ENCODE peak calls at places on chromosomes 3 and 15, in five cellular contexts. One of them, this sample, is unnamed.
A peak's percentile ranks its signal among the peaks of the same experiment; 100 is the strongest.

GRCh38 chr15:93862791-93863190 is 368.6 kb upstream of the MCTP2 start:
- DNase-seq in activated CD4-positive, alpha-beta T cell treated with anti-CD3 and anti-CD28 coated beads, Interleukin-2, amount 50 U/mL, for 1 hour: no peak
- DNase-seq in HS-27A: no peak
- DNase-seq in iPS-NIHi11: no peak
- DNase-seq in NCI-H524: no peak
- DNase-seq in this sample: no peak

GRCh38 chr3:181604267-181604666 is 107.5 kb upstream of the SOX2 start:
- DNase-seq in activated CD4-positive, alpha-beta T cell treated with anti-CD3 and anti-CD28 coated beads, Interleukin-2, amount 50 U/mL, for 1 hour: no peak
- DNase-seq in HS-27A: no peak
- DNase-seq in iPS-NIHi11: no peak
- DNase-seq in NCI-H524: no peak
- DNase-seq in this sample: no peak

GRCh38 chr3:27467545-27467944 is 16.6 kb downstream of the SLC4A7 start:
- DNase-seq in activated CD4-positive, alpha-beta T cell treated with anti-CD3 and anti-CD28 coated beads, Interleukin-2, amount 50 U/mL, for 1 hour: no peak
- DNase-seq in HS-27A: no peak
- DNase-seq in iPS-NIHi11: peak; percentile 19
- DNase-seq in NCI-H524: peak; percentile 52
- DNase-seq in this sample: no peak

GRCh38 chr3:17175187-17175839 is 290.6 kb downstream of the PLCL2 start:
- DNase-seq in activated CD4-positive, alpha-beta T cell treated with anti-CD3 and anti-CD28 coated beads, Interleukin-2, amount 50 U/mL, for 1 hour: no peak
- DNase-seq in HS-27A: peak; percentile 88
- DNase-seq in iPS-NIHi11: no peak
- DNase-seq in NCI-H524: no peak
- DNase-seq in this sample: no peak

GRCh38 chr3:194995334-194995733 is 275.6 kb downstream of the XXYLT1 start:
- DNase-seq in activated CD4-positive, alpha-beta T cell treated with anti-CD3 and anti-CD28 coated beads, Interleukin-2, amount 50 U/mL, for 1 hour: no peak
- DNase-seq in HS-27A: no peak
- DNase-seq in iPS-NIHi11: no peak
- DNase-seq in NCI-H524: no peak
- DNase-seq in this sample: peak; percentile 36

GRCh38 chr3:144947895-144948294 is 976.3 kb downstream of the DIPK2A start:
- DNase-seq in activated CD4-positive, alpha-beta T cell treated with anti-CD3 and anti-CD28 coated beads, Interleukin-2, amount 50 U/mL, for 1 hour: no peak
- DNase-seq in HS-27A: no peak
- DNase-seq in iPS-NIHi11: no peak
- DNase-seq in NCI-H524: no peak
- DNase-seq in this sample: no peak

GRCh38 chr3:18635215-18635614 is 210.1 kb upstream of the SATB1 start:
- DNase-seq in activated CD4-positive, alpha-beta T cell treated with anti-CD3 and anti-CD28 coated beads, Interleukin-2, amount 50 U/mL, for 1 hour: no peak
- DNase-seq in HS-27A: no peak
- DNase-seq in iPS-NIHi11: no peak
- DNase-seq in NCI-H524: no peak
- DNase-seq in this sample: no peak

GRCh38 chr3:178634975-178635374 is 98.7 kb downstream of the KCNMB2 start:
- DNase-seq in activated CD4-positive, alpha-beta T cell treated with anti-CD3 and anti-CD28 coated beads, Interleukin-2, amount 50 U/mL, for 1 hour: no peak
- DNase-seq in HS-27A: no peak
- DNase-seq in iPS-NIHi11: no peak
- DNase-seq in NCI-H524: peak; percentile 38
- DNase-seq in this sample: no peak

GRCh38 chr15:43529587-43530345 is 12.4 kb downstream of the MAP1A start:
- DNase-seq in activated CD4-positive, alpha-beta T cell treated with anti-CD3 and anti-CD28 coated beads, Interleukin-2, amount 50 U/mL, for 1 hour: no peak
- DNase-seq in HS-27A: no peak
- DNase-seq in iPS-NIHi11: no peak
- DNase-seq in NCI-H524: no peak
- DNase-seq in this sample: no peak

GRCh38 chr15:39494462-39494861 is 86.4 kb upstream of the THBS1 start:
- DNase-seq in activated CD4-positive, alpha-beta T cell treated with anti-CD3 and anti-CD28 coated beads, Interleukin-2, amount 50 U/mL, for 1 hour: no peak
- DNase-seq in HS-27A: no peak
- DNase-seq in iPS-NIHi11: no peak
- DNase-seq in NCI-H524: no peak
- DNase-seq in this sample: no peak

GRCh38 chr3:141796436-141797166 is 33.4 kb downstream of the GRK7 start:
- DNase-seq in activated CD4-positive, alpha-beta T cell treated with anti-CD3 and anti-CD28 coated beads, Interleukin-2, amount 50 U/mL, for 1 hour: peak; percentile 61
- DNase-seq in HS-27A: no peak
- DNase-seq in iPS-NIHi11: no peak
- DNase-seq in NCI-H524: no peak
- DNase-seq in this sample: peak; percentile 22

GRCh38 chr15:68583321-68583720 is 4.5 kb downstream of the CORO2B start:
- DNase-seq in activated CD4-positive, alpha-beta T cell treated with anti-CD3 and anti-CD28 coated beads, Interleukin-2, amount 50 U/mL, for 1 hour: no peak
- DNase-seq in HS-27A: no peak
- DNase-seq in iPS-NIHi11: no peak
- DNase-seq in NCI-H524: peak; percentile 76
- DNase-seq in this sample: no peak

GRCh38 chr15:89654311-89654761 is 931 bp downstream of the KIF7 start:
- DNase-seq in activated CD4-positive, alpha-beta T cell treated with anti-CD3 and anti-CD28 coated beads, Interleukin-2, amount 50 U/mL, for 1 hour: no peak
- DNase-seq in HS-27A: no peak
- DNase-seq in iPS-NIHi11: no peak
- DNase-seq in NCI-H524: no peak
- DNase-seq in this sample: no peak

GRCh38 chr3:151328298-151329036 is 882 bp downstream of the P2RY13 start:
- DNase-seq in activated CD4-positive, alpha-beta T cell treated with anti-CD3 and anti-CD28 coated beads, Interleukin-2, amount 50 U/mL, for 1 hour: no peak
- DNase-seq in HS-27A: no peak
- DNase-seq in iPS-NIHi11: no peak
- DNase-seq in NCI-H524: no peak
- DNase-seq in this sample: no peak

GRCh38 chr3:196985954-196986885 is 17.6 kb upstream of the PIGZ start:
- DNase-seq in activated CD4-positive, alpha-beta T cell treated with anti-CD3 and anti-CD28 coated beads, Interleukin-2, amount 50 U/mL, for 1 hour: no peak
- DNase-seq in HS-27A: no peak
- DNase-seq in iPS-NIHi11: no peak
- DNase-seq in NCI-H524: no peak
- DNase-seq in this sample: no peak

GRCh38 chr3:77320514-77320913 is 280.6 kb downstream of the ROBO2 start:
- DNase-seq in activated CD4-positive, alpha-beta T cell treated with anti-CD3 and anti-CD28 coated beads, Interleukin-2, amount 50 U/mL, for 1 hour: no peak
- DNase-seq in HS-27A: peak; percentile 4
- DNase-seq in iPS-NIHi11: no peak
- DNase-seq in NCI-H524: peak; percentile 52
- DNase-seq in this sample: peak; percentile 6

GRCh38 chr3:37912052-37912733 is 50.5 kb downstream of the CTDSPL start:
- DNase-seq in activated CD4-positive, alpha-beta T cell treated with anti-CD3 and anti-CD28 coated beads, Interleukin-2, amount 50 U/mL, for 1 hour: no peak
- DNase-seq in HS-27A: no peak
- DNase-seq in iPS-NIHi11: no peak
- DNase-seq in NCI-H524: no peak
- DNase-seq in this sample: no peak

GRCh38 chr15:69146724-69147435 is 13.6 kb upstream of the GLCE start:
- DNase-seq in activated CD4-positive, alpha-beta T cell treated with anti-CD3 and anti-CD28 coated beads, Interleukin-2, amount 50 U/mL, for 1 hour: no peak
- DNase-seq in HS-27A: no peak
- DNase-seq in iPS-NIHi11: no peak
- DNase-seq in NCI-H524: no peak
- DNase-seq in this sample: no peak

GRCh38 chr3:159711560-159712333 is 276.9 kb upstream of the IL12A start:
- DNase-seq in activated CD4-positive, alpha-beta T cell treated with anti-CD3 and anti-CD28 coated beads, Interleukin-2, amount 50 U/mL, for 1 hour: no peak
- DNase-seq in HS-27A: peak; percentile 62
- DNase-seq in iPS-NIHi11: peak; percentile 13
- DNase-seq in NCI-H524: peak; percentile 29
- DNase-seq in this sample: peak; percentile 76

This sample was measured in ELF-1.